ENCODE peak calls at places on chromosomes 4 and X, in five cellular contexts. One of them, this sample, is unnamed.

GRCh38 chrX:118189628-118190027 is 73.0 kb upstream of the KLHL13 start:
- DNase-seq in posterior cingulate gyrus: no peak
- DNase-seq in EH: no peak
- DNase-seq in NCI-H1930: peak; percentile 54
- DNase-seq in HT1080: no peak
- DNase-seq in this sample: no peak

GRCh38 chrX:8500203-8500602 is 35.6 kb downstream of the VCX3B start:
- DNase-seq in posterior cingulate gyrus: no peak
- DNase-seq in HT1080: no peak
- DNase-seq in EH: no peak
- DNase-seq in NCI-H1930: no peak
- DNase-seq in this sample: no peak

GRCh38 chrX:1500701-1501624 is 36.0 kb downstream of the P2RY8 start:
- DNase-seq in posterior cingulate gyrus: no peak
- DNase-seq in EH: peak; percentile 13
- DNase-seq in NCI-H1930: no peak
- DNase-seq in HT1080: no peak
- DNase-seq in this sample: no peak

GRCh38 chrX:153769158-153769864 is 5.3 kb downstream of the PLXNB3 start:
- DNase-seq in NCI-H1930: no peak
- DNase-seq in EH: no peak
- DNase-seq in posterior cingulate gyrus: no peak
- DNase-seq in HT1080: no peak
- DNase-seq in this sample: no peak

GRCh38 chr4:138678985-138679746 is 336.4 kb upstream of the NOCT start:
- DNase-seq in NCI-H1930: no peak
- DNase-seq in posterior cingulate gyrus: no peak
- DNase-seq in EH: no peak
- DNase-seq in HT1080: no peak
- DNase-seq in this sample: no peak

GRCh38 chrX:46381630-46382029 is 163.6 kb downstream of the ZNF674 start:
- DNase-seq in EH: peak; percentile 26
- DNase-seq in HT1080: no peak
- DNase-seq in posterior cingulate gyrus: no peak
- DNase-seq in NCI-H1930: no peak
- DNase-seq in this sample: peak; percentile 32

GRCh38 chr4:163180087-163180486 is 13.4 kb upstream of the NAF1 start:
- DNase-seq in posterior cingulate gyrus: no peak
- DNase-seq in HT1080: no peak
- DNase-seq in NCI-H1930: no peak
- DNase-seq in EH: no peak
- DNase-seq in this sample: no peak

GRCh38 chrX:130109429-130110378 is 593 bp downstream of the ELF4 start:
- DNase-seq in posterior cingulate gyrus: no peak
- DNase-seq in NCI-H1930: no peak
- DNase-seq in EH: peak; percentile 57
- DNase-seq in HT1080: no peak
- DNase-seq in this sample: no peak

GRCh38 chrX:133923113-133923512 is 62.3 kb downstream of the GPC3 start:
- DNase-seq in NCI-H1930: no peak
- DNase-seq in posterior cingulate gyrus: no peak
- DNase-seq in EH: peak; percentile 48
- DNase-seq in HT1080: no peak
- DNase-seq in this sample: peak; percentile 35

GRCh38 chr4:54498661-54499111 is 159.1 kb upstream of the KIT start:
- DNase-seq in HT1080: peak; percentile 89
- DNase-seq in posterior cingulate gyrus: no peak
- DNase-seq in EH: peak; percentile 97
- DNase-seq in NCI-H1930: no peak
- DNase-seq in this sample: peak; percentile 17

GRCh38 chrX:96770315-96770714 is 85.7 kb downstream of the DIAPH2 start:
- DNase-seq in EH: peak; percentile 11
- DNase-seq in NCI-H1930: no peak
- DNase-seq in posterior cingulate gyrus: no peak
- DNase-seq in HT1080: peak; percentile 1
- DNase-seq in this sample: peak; percentile 24

GRCh38 chrX:139642241-139642927 is 65.6 kb downstream of the MCF2 start:
- DNase-seq in HT1080: peak; percentile 28
- DNase-seq in posterior cingulate gyrus: no peak
- DNase-seq in NCI-H1930: no peak
- DNase-seq in EH: peak; percentile 0
- DNase-seq in this sample: peak; percentile 6

GRCh38 chrX:66110112-66110511 is 53.9 kb upstream of the HEPH start:
- DNase-seq in EH: peak; percentile 18
- DNase-seq in NCI-H1930: no peak
- DNase-seq in posterior cingulate gyrus: no peak
- DNase-seq in HT1080: peak; percentile 13
- DNase-seq in this sample: peak; percentile 2

GRCh38 chr4:47675810-47676209 is 162.1 kb downstream of the CORIN start:
- DNase-seq in NCI-H1930: no peak
- DNase-seq in HT1080: no peak
- DNase-seq in posterior cingulate gyrus: no peak
- DNase-seq in EH: no peak
- DNase-seq in this sample: no peak

GRCh38 chrX:120262781-120263719 is 12.4 kb downstream of the ZBTB33 start:
- DNase-seq in EH: no peak
- DNase-seq in NCI-H1930: no peak
- DNase-seq in posterior cingulate gyrus: no peak
- DNase-seq in HT1080: no peak
- DNase-seq in this sample: no peak

GRCh38 chr4:60605651-60606354 is 594.3 kb upstream of the ADGRL3 start:
- DNase-seq in NCI-H1930: no peak
- DNase-seq in HT1080: no peak
- DNase-seq in posterior cingulate gyrus: no peak
- DNase-seq in EH: peak; percentile 84
- DNase-seq in this sample: no peak

GRCh38 chr4:177699365-177700213 is 257.4 kb upstream of the AGA start:
- DNase-seq in HT1080: peak; percentile 64
- DNase-seq in posterior cingulate gyrus: no peak
- DNase-seq in EH: peak; percentile 3
- DNase-seq in NCI-H1930: no peak
- DNase-seq in this sample: peak; percentile 0

GRCh38 chr4:184237612-184238011 is 19.9 kb upstream of the ENPP6 start:
- DNase-seq in HT1080: no peak
- DNase-seq in NCI-H1930: no peak
- DNase-seq in posterior cingulate gyrus: no peak
- DNase-seq in EH: no peak
- DNase-seq in this sample: no peak

GRCh38 chr4:108135549-108136209 is 33.1 kb downstream of the LEF1 start:
- DNase-seq in EH: no peak
- DNase-seq in posterior cingulate gyrus: no peak
- DNase-seq in HT1080: no peak
- DNase-seq in NCI-H1930: peak; percentile 66
- DNase-seq in this sample: no peak

GRCh38 chr4:173275150-173275549 is 59.0 kb downstream of the HMGB2 start:
- DNase-seq in NCI-H1930: no peak
- DNase-seq in HT1080: no peak
- DNase-seq in EH: no peak
- DNase-seq in posterior cingulate gyrus: no peak
- DNase-seq in this sample: no peak

GRCh38 chrX:23271011-23271410 is 63.6 kb upstream of the PTCHD1 start:
- DNase-seq in HT1080: no peak
- DNase-seq in EH: no peak
- DNase-seq in posterior cingulate gyrus: no peak
- DNase-seq in NCI-H1930: no peak
- DNase-seq in this sample: no peak

GRCh38 chr4:88104902-88105610 is 53.4 kb downstream of the ABCG2 start:
- DNase-seq in posterior cingulate gyrus: no peak
- DNase-seq in EH: peak; percentile 88
- DNase-seq in HT1080: peak; percentile 82
- DNase-seq in NCI-H1930: no peak
- DNase-seq in this sample: peak; percentile 26

GRCh38 chrX:47168495-47169073 is 23.6 kb downstream of the RBM10 start:
- DNase-seq in EH: no peak
- DNase-seq in NCI-H1930: no peak
- DNase-seq in posterior cingulate gyrus: no peak
- DNase-seq in HT1080: no peak
- DNase-seq in this sample: no peak

GRCh38 chrX:153474718-153475117 is 4.3 kb upstream of the HAUS7 start:
- DNase-seq in EH: peak; percentile 74
- DNase-seq in NCI-H1930: peak; percentile 11
- DNase-seq in posterior cingulate gyrus: no peak
- DNase-seq in HT1080: no peak
- DNase-seq in this sample: peak; percentile 74

GRCh38 chr4:17702666-17703065 is 78.8 kb downstream of the FAM184B start:
- DNase-seq in NCI-H1930: no peak
- DNase-seq in EH: no peak
- DNase-seq in HT1080: no peak
- DNase-seq in posterior cingulate gyrus: no peak
- DNase-seq in this sample: no peak

GRCh38 chrX:130895299-130895698 is 7.7 kb downstream of the ENOX2 start:
- DNase-seq in EH: no peak
- DNase-seq in HT1080: no peak
- DNase-seq in posterior cingulate gyrus: no peak
- DNase-seq in NCI-H1930: no peak
- DNase-seq in this sample: peak; percentile 80

GRCh38 chrX:109475174-109475891 is 6.6 kb downstream of the GUCY2F start:
- DNase-seq in HT1080: peak; percentile 42
- DNase-seq in posterior cingulate gyrus: no peak
- DNase-seq in NCI-H1930: peak; percentile 66
- DNase-seq in EH: peak; percentile 38
- DNase-seq in this sample: peak; percentile 77

GRCh38 chrX:10233173-10233572 is 76.4 kb downstream of the CLCN4 start:
- DNase-seq in NCI-H1930: no peak
- DNase-seq in EH: peak; percentile 55
- DNase-seq in posterior cingulate gyrus: no peak
- DNase-seq in HT1080: peak; percentile 7
- DNase-seq in this sample: no peak

GRCh38 chr4:81378398-81378797 is 93.3 kb downstream of the RASGEF1B start:
- DNase-seq in NCI-H1930: no peak
- DNase-seq in EH: no peak
- DNase-seq in posterior cingulate gyrus: no peak
- DNase-seq in HT1080: no peak
- DNase-seq in this sample: no peak

GRCh38 chr4:187224560-187224959 is 500.9 kb upstream of the FAT1 start:
- DNase-seq in HT1080: no peak
- DNase-seq in NCI-H1930: no peak
- DNase-seq in EH: no peak
- DNase-seq in posterior cingulate gyrus: no peak
- DNase-seq in this sample: no peak

GRCh38 chr4:58063761-58064160 is 953.6 kb upstream of the IGFBP7 start:
- DNase-seq in posterior cingulate gyrus: no peak
- DNase-seq in EH: no peak
- DNase-seq in NCI-H1930: no peak
- DNase-seq in HT1080: no peak
- DNase-seq in this sample: no peak

GRCh38 chrX:47643926-47644325 is 6.4 kb downstream of the ELK1 start:
- DNase-seq in EH: peak; percentile 45
- DNase-seq in HT1080: no peak
- DNase-seq in NCI-H1930: no peak
- DNase-seq in posterior cingulate gyrus: no peak
- DNase-seq in this sample: peak; percentile 51

GRCh38 chr4:158964114-158964727 is 138.7 kb upstream of the RAPGEF2 start:
- DNase-seq in posterior cingulate gyrus: no peak
- DNase-seq in HT1080: no peak
- DNase-seq in EH: no peak
- DNase-seq in NCI-H1930: no peak
- DNase-seq in this sample: no peak

GRCh38 chr4:134160211-134160610 is 41.4 kb downstream of the PABPC4L start:
- DNase-seq in EH: no peak
- DNase-seq in HT1080: no peak
- DNase-seq in posterior cingulate gyrus: no peak
- DNase-seq in NCI-H1930: no peak
- DNase-seq in this sample: no peak

GRCh38 chrX:7083468-7084396 is 63.8 kb upstream of the STS start:
- DNase-seq in NCI-H1930: no peak
- DNase-seq in HT1080: peak; percentile 97
- DNase-seq in EH: peak; percentile 93
- DNase-seq in posterior cingulate gyrus: no peak
- DNase-seq in this sample: peak; percentile 87

GRCh38 chrX:140501940-140502468 is 2.9 kb downstream of the SOX3 start:
- DNase-seq in HT1080: no peak
- DNase-seq in posterior cingulate gyrus: no peak
- DNase-seq in NCI-H1930: no peak
- DNase-seq in EH: no peak
- DNase-seq in this sample: no peak

GRCh38 chr4:154622598-154622997 is 10.1 kb upstream of the FGG start:
- DNase-seq in HT1080: peak; percentile 54
- DNase-seq in posterior cingulate gyrus: no peak
- DNase-seq in NCI-H1930: peak; percentile 13
- DNase-seq in EH: peak; percentile 34
- DNase-seq in this sample: peak; percentile 55

This sample was measured in cardiac muscle cell.